ENCODE peak calls at places on chromosomes 2 and 18, in six cellular contexts. One of them, this sample, is unnamed.

GRCh38 chr18:68735498-68736343 is 20.8 kb upstream of the TMX3 start:
- DNase-seq in left ventricle myocardium inferior: no peak
- DNase-seq in PC-9: no peak
- DNase-seq in left lung: no peak
- DNase-seq in CD4-positive, alpha-beta T cell: no peak
- DNase-seq in naive thymus-derived CD4-positive, alpha-beta T cell: no peak
- DNase-seq in this sample: no peak

GRCh38 chr2:1747065-1747941 is 3.0 kb upstream of the PXDN start:
- DNase-seq in PC-9: no peak
- DNase-seq in left ventricle myocardium inferior: no peak
- DNase-seq in CD4-positive, alpha-beta T cell: no peak
- DNase-seq in naive thymus-derived CD4-positive, alpha-beta T cell: no peak
- DNase-seq in left lung: no peak
- DNase-seq in this sample: no peak

GRCh38 chr18:9613550-9614400 is 584 bp downstream of the PPP4R1 start:
- DNase-seq in left ventricle myocardium inferior: peak
- DNase-seq in CD4-positive, alpha-beta T cell: peak
- DNase-seq in PC-9: peak
- DNase-seq in left lung: peak
- DNase-seq in naive thymus-derived CD4-positive, alpha-beta T cell: peak
- DNase-seq in this sample: peak

GRCh38 chr2:15112216-15112615 is 448.9 kb downstream of the NBAS start:
- DNase-seq in left lung: no peak
- DNase-seq in left ventricle myocardium inferior: no peak
- DNase-seq in PC-9: no peak
- DNase-seq in CD4-positive, alpha-beta T cell: no peak
- DNase-seq in naive thymus-derived CD4-positive, alpha-beta T cell: no peak
- DNase-seq in this sample: no peak

GRCh38 chr2:212237350-212238095 is 301.1 kb downstream of the ERBB4 start:
- DNase-seq in naive thymus-derived CD4-positive, alpha-beta T cell: no peak
- DNase-seq in left ventricle myocardium inferior: no peak
- DNase-seq in CD4-positive, alpha-beta T cell: no peak
- DNase-seq in PC-9: no peak
- DNase-seq in left lung: peak
- DNase-seq in this sample: no peak

GRCh38 chr18:44238911-44239310 is 441.8 kb upstream of the SETBP1 start:
- DNase-seq in left ventricle myocardium inferior: no peak
- DNase-seq in left lung: no peak
- DNase-seq in PC-9: no peak
- DNase-seq in naive thymus-derived CD4-positive, alpha-beta T cell: no peak
- DNase-seq in CD4-positive, alpha-beta T cell: no peak
- DNase-seq in this sample: no peak

GRCh38 chr2:128228894-128229293 is 89.8 kb downstream of the HS6ST1 start:
- DNase-seq in CD4-positive, alpha-beta T cell: no peak
- DNase-seq in PC-9: peak
- DNase-seq in left lung: no peak
- DNase-seq in left ventricle myocardium inferior: no peak
- DNase-seq in naive thymus-derived CD4-positive, alpha-beta T cell: no peak
- DNase-seq in this sample: no peak

GRCh38 chr2:25617948-25618646 is 55.3 kb downstream of the DTNB start:
- DNase-seq in CD4-positive, alpha-beta T cell: no peak
- DNase-seq in PC-9: peak
- DNase-seq in left ventricle myocardium inferior: no peak
- DNase-seq in left lung: no peak
- DNase-seq in naive thymus-derived CD4-positive, alpha-beta T cell: no peak
- DNase-seq in this sample: no peak

GRCh38 chr2:100998235-100998573 is 3.9 kb upstream of the RPL31 start:
- DNase-seq in PC-9: no peak
- DNase-seq in left ventricle myocardium inferior: no peak
- DNase-seq in naive thymus-derived CD4-positive, alpha-beta T cell: no peak
- DNase-seq in CD4-positive, alpha-beta T cell: no peak
- DNase-seq in left lung: no peak
- DNase-seq in this sample: no peak

GRCh38 chr2:235820571-235820970 is 326.7 kb downstream of the AGAP1 start:
- DNase-seq in naive thymus-derived CD4-positive, alpha-beta T cell: no peak
- DNase-seq in left ventricle myocardium inferior: no peak
- DNase-seq in PC-9: no peak
- DNase-seq in CD4-positive, alpha-beta T cell: no peak
- DNase-seq in left lung: no peak
- DNase-seq in this sample: no peak

GRCh38 chr2:18540872-18541271 is 19.6 kb downstream of the RDH14 start:
- DNase-seq in left ventricle myocardium inferior: no peak
- DNase-seq in left lung: no peak
- DNase-seq in PC-9: no peak
- DNase-seq in naive thymus-derived CD4-positive, alpha-beta T cell: no peak
- DNase-seq in CD4-positive, alpha-beta T cell: no peak
- DNase-seq in this sample: no peak

GRCh38 chr2:965640-966147 is 15.0 kb downstream of the SNTG2 start:
- DNase-seq in CD4-positive, alpha-beta T cell: no peak
- DNase-seq in PC-9: no peak
- DNase-seq in left lung: no peak
- DNase-seq in naive thymus-derived CD4-positive, alpha-beta T cell: no peak
- DNase-seq in left ventricle myocardium inferior: no peak
- DNase-seq in this sample: no peak

GRCh38 chr2:44805391-44805790 is 136.1 kb upstream of the SIX3 start:
- DNase-seq in left lung: no peak
- DNase-seq in PC-9: no peak
- DNase-seq in CD4-positive, alpha-beta T cell: no peak
- DNase-seq in naive thymus-derived CD4-positive, alpha-beta T cell: no peak
- DNase-seq in left ventricle myocardium inferior: no peak
- DNase-seq in this sample: no peak

GRCh38 chr2:146576301-146576700 is 1268.5 kb upstream of the ACVR2A start:
- DNase-seq in CD4-positive, alpha-beta T cell: no peak
- DNase-seq in naive thymus-derived CD4-positive, alpha-beta T cell: no peak
- DNase-seq in left lung: no peak
- DNase-seq in left ventricle myocardium inferior: no peak
- DNase-seq in PC-9: no peak
- DNase-seq in this sample: no peak

GRCh38 chr2:120904825-120905224 is 169.2 kb downstream of the GLI2 start:
- DNase-seq in left lung: no peak
- DNase-seq in PC-9: no peak
- DNase-seq in CD4-positive, alpha-beta T cell: no peak
- DNase-seq in left ventricle myocardium inferior: no peak
- DNase-seq in naive thymus-derived CD4-positive, alpha-beta T cell: no peak
- DNase-seq in this sample: no peak

GRCh38 chr2:37982847-37983246 is 57.8 kb downstream of the RMDN2 start:
- DNase-seq in naive thymus-derived CD4-positive, alpha-beta T cell: no peak
- DNase-seq in PC-9: no peak
- DNase-seq in CD4-positive, alpha-beta T cell: no peak
- DNase-seq in left ventricle myocardium inferior: no peak
- DNase-seq in left lung: no peak
- DNase-seq in this sample: no peak

GRCh38 chr18:58359226-58360019 is 269.5 kb downstream of the ALPK2 start:
- DNase-seq in left ventricle myocardium inferior: no peak
- DNase-seq in left lung: no peak
- DNase-seq in PC-9: no peak
- DNase-seq in CD4-positive, alpha-beta T cell: no peak
- DNase-seq in naive thymus-derived CD4-positive, alpha-beta T cell: no peak
- DNase-seq in this sample: no peak

GRCh38 chr2:239001794-239002193 is 153.9 kb downstream of the TWIST2 start:
- DNase-seq in CD4-positive, alpha-beta T cell: no peak
- DNase-seq in PC-9: no peak
- DNase-seq in left lung: no peak
- DNase-seq in left ventricle myocardium inferior: no peak
- DNase-seq in naive thymus-derived CD4-positive, alpha-beta T cell: no peak
- DNase-seq in this sample: no peak

GRCh38 chr2:120712180-120712678 is 23.4 kb upstream of the GLI2 start:
- DNase-seq in CD4-positive, alpha-beta T cell: no peak
- DNase-seq in PC-9: no peak
- DNase-seq in naive thymus-derived CD4-positive, alpha-beta T cell: no peak
- DNase-seq in left ventricle myocardium inferior: no peak
- DNase-seq in left lung: no peak
- DNase-seq in this sample: no peak

GRCh38 chr18:6752200-6752873 is 22.8 kb downstream of the ARHGAP28 start:
- DNase-seq in left lung: no peak
- DNase-seq in naive thymus-derived CD4-positive, alpha-beta T cell: no peak
- DNase-seq in CD4-positive, alpha-beta T cell: no peak
- DNase-seq in left ventricle myocardium inferior: no peak
- DNase-seq in PC-9: no peak
- DNase-seq in this sample: no peak

GRCh38 chr18:10748641-10749040 is 222.8 kb downstream of the NAPG start:
- DNase-seq in left lung: no peak
- DNase-seq in PC-9: no peak
- DNase-seq in left ventricle myocardium inferior: no peak
- DNase-seq in CD4-positive, alpha-beta T cell: no peak
- DNase-seq in naive thymus-derived CD4-positive, alpha-beta T cell: no peak
- DNase-seq in this sample: no peak

GRCh38 chr2:178072383-178073301 is at the start of gene PDE11A:
- DNase-seq in PC-9: peak
- DNase-seq in left lung: peak
- DNase-seq in naive thymus-derived CD4-positive, alpha-beta T cell: no peak
- DNase-seq in CD4-positive, alpha-beta T cell: no peak
- DNase-seq in left ventricle myocardium inferior: peak
- DNase-seq in this sample: no peak

DNA sequence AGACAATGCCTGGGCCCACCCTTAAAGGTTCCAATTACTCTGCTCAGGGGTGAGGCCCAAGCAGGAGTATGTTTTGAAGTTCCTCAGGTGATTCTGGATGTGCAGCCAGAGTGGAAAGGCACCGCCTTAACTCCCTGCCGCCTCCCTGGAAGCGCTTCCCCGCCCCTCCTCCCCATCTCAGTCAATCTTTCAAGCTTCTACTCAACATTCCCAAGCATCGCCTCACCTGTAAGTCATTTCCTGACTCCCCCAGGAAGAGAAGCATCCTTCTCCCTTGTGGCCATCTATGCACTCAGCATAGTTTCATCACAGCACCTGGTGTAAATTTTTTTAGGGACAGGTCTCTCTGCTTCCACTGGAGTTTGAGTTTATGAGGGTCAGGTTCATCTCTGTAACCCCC is 67.5 kb downstream of the MYL12B start:
- DNase-seq in left lung: no peak
- DNase-seq in CD4-positive, alpha-beta T cell: no peak
- DNase-seq in naive thymus-derived CD4-positive, alpha-beta T cell: no peak
- DNase-seq in left ventricle myocardium inferior: no peak
- DNase-seq in PC-9: peak
- DNase-seq in this sample: no peak
- H3K27ac ChIP-seq in left lung: no peak
- H3K27ac ChIP-seq in CD4-positive, alpha-beta T cell: no peak
- H3K27ac ChIP-seq in naive thymus-derived CD4-positive, alpha-beta T cell: no peak
- H3K27ac ChIP-seq in left ventricle myocardium inferior: no peak
- H3K27ac ChIP-seq in PC-9: peak
- H3K27ac ChIP-seq in this sample: no peak

DNA sequence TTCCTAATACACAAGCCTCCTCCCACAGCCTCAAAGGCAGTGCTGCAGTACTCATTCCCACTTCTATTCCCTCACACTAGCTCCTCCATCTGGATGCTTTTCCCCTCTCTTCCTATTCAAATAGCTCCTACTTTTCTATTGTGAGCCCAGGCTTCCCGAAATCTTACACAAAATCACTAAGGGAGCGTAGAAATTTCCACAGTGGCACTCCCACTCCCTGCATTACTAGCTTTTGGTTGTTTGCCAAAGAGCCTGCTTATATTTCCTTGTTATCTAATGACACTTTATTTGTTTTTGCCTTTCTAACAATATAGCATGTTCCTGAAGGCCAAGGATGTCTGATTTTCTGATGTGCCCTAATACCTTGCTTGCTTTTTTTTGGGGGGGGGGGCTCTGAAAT is 10.9 kb downstream of the EPAS1 start:
- DNase-seq in PC-9: peak
- DNase-seq in left ventricle myocardium inferior: no peak
- DNase-seq in left lung: no peak
- DNase-seq in CD4-positive, alpha-beta T cell: no peak
- DNase-seq in naive thymus-derived CD4-positive, alpha-beta T cell: no peak
- DNase-seq in this sample: no peak
- H3K27ac ChIP-seq in PC-9: peak
- H3K27ac ChIP-seq in left ventricle myocardium inferior: peak
- H3K27ac ChIP-seq in left lung: peak
- H3K27ac ChIP-seq in CD4-positive, alpha-beta T cell: no peak
- H3K27ac ChIP-seq in naive thymus-derived CD4-positive, alpha-beta T cell: no peak
- H3K27ac ChIP-seq in this sample: peak

DNA sequence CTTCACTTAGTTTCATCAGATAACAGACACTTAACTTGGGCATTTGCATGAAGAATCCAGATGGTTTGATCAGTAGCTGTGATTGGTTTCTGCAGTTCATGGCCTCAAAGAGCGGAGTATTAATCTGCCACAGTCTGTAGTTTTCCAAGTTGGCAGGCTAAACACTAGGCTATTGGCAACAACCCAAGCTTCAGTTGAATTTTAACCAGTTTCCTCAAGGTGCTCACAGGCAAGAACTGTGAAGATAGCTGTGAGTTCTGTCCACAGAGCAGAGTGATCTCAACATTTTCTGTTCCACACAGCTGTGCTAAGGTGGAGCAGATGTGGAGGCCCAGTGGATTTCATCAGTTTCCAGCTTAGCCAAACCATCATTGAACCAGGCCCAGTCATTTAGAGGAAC is 469.5 kb upstream of the LINC00305 start:
- DNase-seq in naive thymus-derived CD4-positive, alpha-beta T cell: no peak
- DNase-seq in left ventricle myocardium inferior: no peak
- DNase-seq in CD4-positive, alpha-beta T cell: no peak
- DNase-seq in left lung: no peak
- DNase-seq in PC-9: no peak
- DNase-seq in this sample: no peak
- H3K27ac ChIP-seq in naive thymus-derived CD4-positive, alpha-beta T cell: no peak
- H3K27ac ChIP-seq in left ventricle myocardium inferior: no peak
- H3K27ac ChIP-seq in CD4-positive, alpha-beta T cell: no peak
- H3K27ac ChIP-seq in left lung: no peak
- H3K27ac ChIP-seq in PC-9: no peak
- H3K27ac ChIP-seq in this sample: no peak

GRCh38 chr2:33292063-33292462 is 184.4 kb upstream of the RASGRP3 start:
- DNase-seq in naive thymus-derived CD4-positive, alpha-beta T cell: no peak
- DNase-seq in left ventricle myocardium inferior: no peak
- DNase-seq in CD4-positive, alpha-beta T cell: no peak
- DNase-seq in left lung: no peak
- DNase-seq in PC-9: no peak
- DNase-seq in this sample: no peak
- H3K27ac ChIP-seq in naive thymus-derived CD4-positive, alpha-beta T cell: no peak
- H3K27ac ChIP-seq in left ventricle myocardium inferior: peak
- H3K27ac ChIP-seq in CD4-positive, alpha-beta T cell: no peak
- H3K27ac ChIP-seq in left lung: no peak
- H3K27ac ChIP-seq in PC-9: no peak
- H3K27ac ChIP-seq in this sample: no peak

This sample was measured in caudate nucleus.